ENCODE peak calls at places on chromosomes 7 and 10, in seven cellular contexts. O, D, A, W, I, U and S are unnamed samples.

GRCh38 chr10:125117941-125118630 is 42.3 kb downstream of the CTBP2 start:
- DNase-seq in D (no peak), U (no peak), W (no peak), A (no peak), I (no peak), O (peak), S (no peak)

GRCh38 chr10:132964231-132964630 is 21.9 kb upstream of the CFAP46 start:
- DNase-seq in I (no peak), U (no peak), W (no peak), O (no peak), D (no peak), A (no peak), S (no peak)

GRCh38 chr10:71339796-71340589 is 20.9 kb downstream of the SLC29A3 start:
- DNase-seq in D (no peak), O (no peak), U (peak), W (no peak), I (no peak), A (peak), S (peak)

GRCh38 chr10:122703483-122704448 is 4.1 kb upstream of the C10orf120 start:
- DNase-seq in W (peak), D (peak), I (peak), O (peak), U (peak), A (peak), S (peak)

GRCh38 chr7:67738145-67738544 is 741.5 kb downstream of the TYW1 start:
- DNase-seq in U (no peak), I (no peak), A (no peak), O (no peak), D (no peak), W (no peak), S (no peak)

GRCh38 chr7:68417659-68418058 is 1180.6 kb upstream of the AUTS2 start:
- DNase-seq in U (no peak), I (no peak), O (no peak), D (no peak), A (no peak), W (no peak), S (no peak)

GRCh38 chr10:110765513-110766375 is 106.0 kb upstream of the PDCD4 start:
- DNase-seq in I (no peak), A (no peak), O (peak), D (no peak), U (no peak), W (peak), S (no peak)

GRCh38 chr10:124741281-124741921 is 2.8 kb downstream of the FAM53B start:
- DNase-seq in I (peak), A (peak), D (peak), U (peak), O (peak), W (peak), S (peak)

GRCh38 chr7:158028290-158028941 is 559.2 kb downstream of the PTPRN2 start:
- DNase-seq in O (no peak), U (no peak), D (no peak), A (peak), I (no peak), W (no peak), S (no peak)

GRCh38 chr10:60828489-60828852 is 50.2 kb downstream of the CDK1 start:
- DNase-seq in A (no peak), D (no peak), U (no peak), O (peak), W (no peak), I (no peak), S (peak)

GRCh38 chr10:18577823-18578685 is 73.3 kb downstream of the NSUN6 start:
- DNase-seq in O (no peak), A (no peak), I (no peak), U (no peak), D (no peak), W (peak), S (no peak)

GRCh38 chr10:103841519-103841918 is 13.9 kb downstream of the SH3PXD2A start:
- DNase-seq in O (no peak), A (no peak), D (no peak), U (no peak), W (no peak), I (no peak), S (no peak)

DNA sequence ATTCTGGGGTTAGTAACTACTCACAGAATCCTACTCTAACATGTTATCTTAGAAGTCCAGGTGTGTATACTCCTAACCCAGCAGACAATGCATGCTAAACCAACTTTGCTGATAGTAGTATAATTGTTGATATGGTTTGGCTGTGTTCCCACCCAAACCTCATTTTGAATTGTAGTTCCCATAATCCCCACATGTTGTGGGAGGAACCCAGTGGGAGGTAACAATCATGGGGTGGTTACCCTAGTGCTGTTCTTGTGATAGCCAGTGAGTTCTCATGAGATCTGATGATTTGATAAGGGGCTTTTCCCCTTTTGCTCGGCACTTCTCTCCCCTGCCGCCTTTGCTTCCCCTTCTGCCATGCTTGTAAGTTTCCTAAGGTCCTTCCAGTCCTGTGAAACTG is 135.2 kb downstream of the CHRM2 start:
- DNase-seq in W (no peak), I (no peak), U (no peak), A (no peak), O (no peak), D (no peak), S (no peak)
- TF ChIP-seq EZH2phosphoT487 in W (no peak), I (no peak), U (no peak), A (no peak), O (no peak), D (no peak), S (no peak)

GRCh38 chr10:99540339-99540672 is 7.6 kb downstream of the NKX2-3 start:
- DNase-seq in W (no peak), D (peak), I (peak), U (no peak), O (no peak), A (no peak), S (no peak)
- TF ChIP-seq EZH2 in W (no peak), D (peak), I (no peak), U (no peak), O (no peak), A (peak), S (no peak)

DNA sequence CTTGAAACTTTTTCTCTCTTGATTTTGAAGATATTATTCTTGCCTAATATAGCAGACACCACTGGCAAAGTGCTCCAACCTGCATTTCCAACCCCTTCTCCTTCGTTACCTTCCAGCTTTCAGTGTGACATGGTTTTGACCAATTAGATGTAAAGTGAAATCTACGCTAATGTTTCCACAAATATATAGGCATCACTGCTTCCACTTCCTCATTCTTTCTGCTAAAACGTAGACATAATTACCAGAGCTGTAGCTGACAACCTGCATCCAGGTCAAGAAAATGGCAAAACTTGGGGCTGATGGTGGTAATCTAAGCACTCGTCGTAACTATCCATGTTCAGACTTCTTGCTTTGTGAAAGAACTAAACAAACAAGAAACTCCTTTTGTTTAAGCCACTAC is 41.8 kb upstream of the COL1A2 start:
- DNase-seq in D (no peak), A (no peak), W (no peak), I (no peak), O (no peak), U (no peak), S (no peak)
- H2AFZ ChIP-seq in D (no peak), A (no peak), W (no peak), I (peak), O (peak), U (no peak), S (peak)

GRCh38 chr10:130485958-130486680 is 349.9 kb downstream of the GLRX3 start:
- DNase-seq in D (no peak), U (no peak), W (no peak), A (no peak), O (no peak), I (no peak), S (no peak)
- TF ChIP-seq EZH2phosphoT487 in D (no peak), U (no peak), W (no peak), A (no peak), O (no peak), I (no peak), S (no peak)

DNA sequence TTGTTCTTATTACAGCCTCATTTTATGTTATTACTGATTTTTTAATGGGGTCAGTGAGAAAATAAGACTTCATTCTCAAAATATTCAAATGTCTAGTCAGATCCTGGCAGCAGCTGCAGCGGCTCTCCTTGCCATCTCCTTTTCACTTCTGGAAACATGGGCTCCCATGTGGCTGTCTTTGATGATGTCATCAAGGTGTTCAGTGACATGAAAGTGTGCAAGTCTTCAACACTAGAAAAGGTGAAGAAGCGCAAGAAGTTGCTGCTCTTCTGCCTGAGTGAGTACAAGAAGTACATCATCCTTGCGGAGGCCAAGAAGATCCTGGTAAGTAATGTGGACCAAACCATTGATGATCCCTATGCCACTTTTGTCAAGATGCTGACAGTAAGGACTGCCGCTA is 19.6 kb downstream of the KLLN start:
- DNase-seq in D (no peak), O (no peak), A (no peak), I (no peak), U (no peak), W (no peak), S (no peak)
- TF ChIP-seq EZH2 in D (no peak), O (no peak), A (no peak), I (no peak), U (no peak), W (no peak), S (no peak)

DNA sequence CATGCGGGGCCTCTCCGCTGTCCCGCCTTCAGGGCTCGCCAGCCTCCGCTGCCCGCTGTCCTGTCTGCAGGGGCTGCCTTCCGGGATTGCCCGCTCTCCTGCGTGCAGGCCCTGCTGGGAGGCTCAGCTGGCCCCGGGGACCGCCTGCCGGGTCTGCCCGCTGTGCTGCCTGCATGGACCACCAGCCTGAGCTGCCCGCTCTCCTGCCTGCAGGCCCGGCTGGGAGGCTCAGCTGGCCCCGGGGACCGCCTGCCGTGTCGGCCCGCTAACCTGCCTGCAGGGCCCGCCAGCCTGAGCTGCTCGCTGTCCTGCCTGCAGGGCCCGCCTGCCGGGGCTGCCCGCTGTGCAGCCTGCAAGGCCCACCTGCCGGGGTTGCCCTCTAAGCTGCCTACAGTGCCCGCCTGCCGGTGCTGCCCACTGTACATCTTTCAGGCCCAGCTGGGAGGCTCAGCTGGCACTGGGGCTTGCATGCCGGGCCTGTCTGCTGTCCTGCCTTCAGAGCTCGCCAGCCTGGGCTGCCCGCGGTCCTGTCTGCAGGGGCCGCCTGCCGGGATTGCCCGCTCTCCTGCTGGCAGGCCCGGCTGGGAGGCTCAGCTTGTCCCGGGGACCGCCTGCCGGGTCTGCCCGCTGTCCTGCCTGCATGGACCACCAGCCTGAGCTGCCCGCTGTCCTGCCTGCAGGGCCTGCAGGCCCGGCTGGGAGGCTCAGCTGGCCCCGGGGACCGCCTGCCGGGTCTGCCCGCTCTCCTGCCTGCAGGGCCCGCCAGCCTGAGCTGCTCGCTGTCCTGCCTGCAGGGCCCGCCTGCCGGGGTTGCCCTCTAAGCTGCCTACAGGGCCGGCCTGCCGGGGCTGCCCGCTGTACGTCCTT is 165.1 kb downstream of the GLRX3 start:
- DNase-seq in D (no peak), A (no peak), W (peak), U (no peak), O (peak), I (no peak), S (no peak)
- H2AFZ ChIP-seq in D (no peak), A (no peak), W (peak), U (no peak), O (peak), I (no peak), S (no peak)